ENCODE peak calls at places on chromosomes 11 and 22, in six cellular contexts. A, G, Q, M, I and S are unnamed samples.

GRCh38 chr11:2884424-2884815 is 1.2 kb downstream of the CDKN1C start:
- DNase-seq in G (no peak), M (no peak), A (no peak), I (no peak), Q (no peak), S (no peak)

GRCh38 chr11:115264278-115264677 is 239.9 kb downstream of the CADM1 start:
- DNase-seq in I (no peak), M (no peak), G (no peak), A (no peak), Q (no peak), S (no peak)

GRCh38 chr11:45252134-45252856 is 33.8 kb downstream of the SYT13 start:
- DNase-seq in G (peak), M (peak), Q (no peak), I (no peak), A (peak), S (peak)

GRCh38 chr22:17842386-17842785 is 68.1 kb upstream of the BID start:
- DNase-seq in G (no peak), M (no peak), I (no peak), A (no peak), Q (no peak), S (no peak)

GRCh38 chr22:40308999-40309578 is 37.2 kb upstream of the ADSL start:
- DNase-seq in G (no peak), Q (no peak), M (no peak), A (no peak), I (no peak), S (no peak)

GRCh38 chr22:37212174-37212906 is at the start of gene SSTR3:
- DNase-seq in M (no peak), I (no peak), Q (no peak), G (peak), A (no peak), S (no peak)

GRCh38 chr11:12233602-12233925 is 123.2 kb downstream of the MICAL2 start:
- DNase-seq in A (no peak), G (no peak), M (no peak), Q (no peak), I (no peak), S (no peak)

GRCh38 chr22:39622881-39623367 is 52.4 kb downstream of the CACNA1I start:
- DNase-seq in Q (no peak), I (no peak), M (peak), A (peak), G (peak), S (peak)

GRCh38 chr11:66976048-66976467 is 954 bp downstream of the C11orf86 start:
- DNase-seq in M (peak), A (no peak), Q (no peak), I (no peak), G (peak), S (no peak)

GRCh38 chr11:44496391-44496790 is 69.1 kb upstream of the CD82 start:
- DNase-seq in G (no peak), A (no peak), I (no peak), Q (no peak), M (no peak), S (no peak)

GRCh38 chr11:8080674-8081590 is at the start of gene TUB:
- DNase-seq in M (peak), Q (no peak), G (peak), I (no peak), A (peak), S (peak)

GRCh38 chr22:42702675-42703074 is 18.0 kb downstream of the A4GALT start:
- DNase-seq in G (peak), I (no peak), Q (no peak), A (no peak), M (no peak), S (no peak)

GRCh38 chr11:110196241-110196754 is 100.1 kb downstream of the RDX start:
- DNase-seq in M (peak), I (peak), A (peak), Q (peak), G (peak), S (peak)

GRCh38 chr11:128036556-128037093 is 550.7 kb downstream of the ETS1 start:
- DNase-seq in A (peak), G (no peak), Q (no peak), I (no peak), M (no peak), S (no peak)

GRCh38 chr11:112225753-112226061 is 521 bp upstream of the PTS start:
- DNase-seq in I (no peak), A (peak), G (peak), Q (no peak), M (no peak), S (no peak)

GRCh38 chr11:112345708-112346107 is 85.0 kb upstream of the PLET1 start:
- DNase-seq in G (no peak), I (peak), M (no peak), A (no peak), Q (no peak), S (no peak)

GRCh38 chr11:15835705-15836411 is 520.5 kb downstream of the SOX6 start:
- DNase-seq in Q (no peak), M (no peak), G (no peak), A (no peak), I (no peak), S (no peak)

GRCh38 chr11:8756201-8756600 is 73.6 kb downstream of the RPL27A start:
- DNase-seq in I (no peak), Q (no peak), M (no peak), G (peak), A (peak), S (no peak)

GRCh38 chr11:6995703-6996102 is 24.4 kb downstream of the ZNF214 start:
- DNase-seq in I (no peak), M (no peak), A (peak), G (no peak), Q (no peak), S (no peak)
- TF ChIP-seq CTCF in I (no peak), M (no peak), A (peak), G (no peak), Q (no peak), S (no peak)

DNA sequence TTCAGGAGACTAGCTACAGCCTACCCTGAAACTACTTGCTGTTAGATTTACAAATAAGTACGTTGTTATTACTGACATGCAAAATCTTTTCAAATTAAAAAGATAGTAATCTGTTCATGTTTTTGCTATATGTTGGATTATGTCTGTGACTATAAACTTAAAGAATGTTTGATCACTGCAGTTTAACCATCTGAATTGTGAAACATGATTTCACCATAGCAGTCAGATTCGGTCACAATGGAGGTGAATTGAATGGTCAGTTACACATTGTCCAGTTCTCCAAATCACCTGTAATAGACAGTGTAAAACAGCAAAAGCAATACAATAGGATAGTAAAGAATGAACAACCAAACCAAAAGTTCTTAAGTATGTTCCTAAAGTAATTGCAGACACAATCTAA is 43.3 kb downstream of the CCDC83 start:
- DNase-seq in M (no peak), Q (no peak), A (peak), G (no peak), I (peak), S (no peak)
- H3K4me3 ChIP-seq in M (no peak), Q (no peak), A (no peak), G (no peak), I (no peak), S (no peak)

DNA sequence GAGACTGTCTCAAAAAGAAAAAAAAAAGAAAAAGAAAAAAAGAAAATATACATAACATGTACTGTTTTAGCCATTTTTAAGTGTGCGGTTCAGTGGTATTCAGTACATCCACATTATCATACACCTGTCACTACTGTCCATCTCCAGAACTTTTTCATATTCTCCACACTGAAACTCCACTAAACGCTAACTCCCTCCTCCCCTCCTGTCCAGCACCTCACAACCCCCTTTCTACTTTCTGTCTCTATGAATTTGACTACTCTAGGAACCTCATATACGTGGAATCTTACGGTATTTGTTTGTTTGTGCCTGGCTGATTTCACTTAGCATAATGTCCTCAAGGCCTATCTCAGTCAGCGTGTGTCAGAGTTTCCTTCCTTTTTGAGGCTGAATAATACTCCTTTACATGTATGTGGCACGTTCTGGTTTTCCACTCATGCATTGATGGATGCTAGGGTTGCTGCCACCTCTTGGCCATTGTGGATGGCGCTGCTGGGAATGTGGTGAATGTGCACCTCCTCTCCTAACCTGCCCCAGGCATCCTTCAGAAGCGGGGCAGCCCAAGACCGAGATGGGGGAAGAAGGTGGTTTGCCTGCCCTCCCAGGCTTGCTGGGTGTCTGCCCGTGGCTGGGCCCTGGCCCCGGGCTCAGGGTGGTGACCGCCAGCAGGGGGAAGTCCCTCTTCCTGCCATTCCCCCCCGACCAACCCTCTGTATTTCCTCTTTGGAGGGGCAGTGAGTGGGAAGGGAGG is 60.5 kb downstream of the BCR start:
- DNase-seq in Q (no peak), I (no peak), M (peak), A (no peak), G (no peak), S (peak)
- TF ChIP-seq CTCF in Q (peak), I (no peak), M (no peak), A (peak), G (peak), S (peak)

GRCh38 chr11:33375688-33376311 is 118.6 kb downstream of the HIPK3 start:
- DNase-seq in Q (no peak), I (no peak), A (peak), M (no peak), G (peak), S (peak)

GRCh38 chr11:33376331-33377099 is 119.3 kb downstream of the HIPK3 start:
- DNase-seq in Q (no peak), A (no peak), M (no peak), I (no peak), G (peak), S (peak)

GRCh38 chr11:33377100-33377851 is 120.1 kb downstream of the HIPK3 start:
- DNase-seq in Q (no peak), M (no peak), A (peak), I (no peak), G (peak), S (no peak)

GRCh38 chr11:33373636-33374035 is 116.5 kb downstream of the HIPK3 start:
- DNase-seq in M (no peak), Q (no peak), A (no peak), I (no peak), G (no peak), S (no peak)

GRCh38 chr11:33375236-33375635 is 118.1 kb downstream of the HIPK3 start:
- DNase-seq in Q (no peak), M (no peak), A (no peak), I (peak), G (no peak), S (no peak)
- H3K4me3 ChIP-seq in Q (peak), M (peak), A (peak), I (peak), G (peak), S (peak)

DNA sequence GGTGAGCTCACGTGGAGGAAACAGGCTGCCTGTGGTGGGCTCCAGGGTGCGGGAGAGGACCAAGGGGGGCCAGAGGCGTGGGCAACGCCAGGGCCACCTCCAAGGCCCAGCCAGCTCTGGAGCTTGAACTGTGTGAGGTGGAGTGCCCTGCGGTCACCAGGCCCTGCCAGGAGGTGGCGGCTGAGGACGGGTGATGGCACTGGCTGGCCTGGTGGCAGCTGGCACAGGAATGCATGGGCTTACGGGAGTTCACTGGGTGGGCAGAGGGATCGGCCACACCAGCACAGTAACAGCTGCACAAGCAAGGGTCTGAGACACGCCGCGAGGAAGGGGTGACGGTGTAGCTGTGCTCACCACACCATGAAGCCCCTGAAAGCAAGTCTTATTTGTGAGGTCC is 15.8 kb downstream of the TOLLIP start:
- DNase-seq in G (peak), I (no peak), A (no peak), Q (no peak), M (peak), S (no peak)
- TF ChIP-seq CTCF in G (peak), I (peak), A (peak), Q (peak), M (peak), S (peak)

GRCh38 chr11:1574256-1575242 is 2.5 kb upstream of the DUSP8 start:
- DNase-seq in Q (no peak), M (peak), G (peak), A (peak), I (no peak), S (peak)
- H3K4me3 ChIP-seq in Q (no peak), M (peak), G (no peak), A (no peak), I (peak), S (peak)

GRCh38 chr11:93921695-93922468 is 71.5 kb upstream of the VSTM5 start:
- DNase-seq in M (peak), I (peak), G (peak), A (peak), Q (peak), S (peak)
- TF ChIP-seq CTCF in M (peak), I (peak), G (peak), A (peak), Q (peak), S (peak)

GRCh38 chr11:118175600-118176399 is 639 bp downstream of the SCN2B start:
- DNase-seq in Q (no peak), G (peak), A (no peak), M (no peak), I (no peak), S (peak)

GRCh38 chr11:118176400-118177134 is at the start of gene SCN2B:
- DNase-seq in I (no peak), M (no peak), A (no peak), G (no peak), Q (no peak), S (peak)

GRCh38 chr11:118175031-118175531 is 1.4 kb downstream of the SCN2B start:
- DNase-seq in A (no peak), G (peak), Q (no peak), M (peak), I (peak), S (peak)

GRCh38 chr11:118180300-118180703 is 3.9 kb upstream of the SCN2B start:
- DNase-seq in A (no peak), Q (no peak), G (no peak), M (peak), I (peak), S (peak)
- H3K4me3 ChIP-seq in A (no peak), Q (no peak), G (no peak), M (no peak), I (no peak), S (no peak)

GRCh38 chr11:70483940-70484339 is 85.6 kb downstream of the CTTN start:
- DNase-seq in M (no peak), I (no peak), G (no peak), Q (no peak), A (no peak), S (no peak)

GRCh38 chr11:70481625-70482528 is 83.5 kb downstream of the CTTN start:
- DNase-seq in Q (no peak), I (peak), A (peak), G (peak), M (peak), S (no peak)

GRCh38 chr11:70485326-70486025 is 87.1 kb downstream of the CTTN start:
- DNase-seq in M (no peak), A (no peak), Q (no peak), I (no peak), G (no peak), S (no peak)

GRCh38 chr11:70482529-70482917 is 84.2 kb downstream of the CTTN start:
- DNase-seq in M (no peak), Q (no peak), I (no peak), A (no peak), G (no peak), S (no peak)

DNA sequence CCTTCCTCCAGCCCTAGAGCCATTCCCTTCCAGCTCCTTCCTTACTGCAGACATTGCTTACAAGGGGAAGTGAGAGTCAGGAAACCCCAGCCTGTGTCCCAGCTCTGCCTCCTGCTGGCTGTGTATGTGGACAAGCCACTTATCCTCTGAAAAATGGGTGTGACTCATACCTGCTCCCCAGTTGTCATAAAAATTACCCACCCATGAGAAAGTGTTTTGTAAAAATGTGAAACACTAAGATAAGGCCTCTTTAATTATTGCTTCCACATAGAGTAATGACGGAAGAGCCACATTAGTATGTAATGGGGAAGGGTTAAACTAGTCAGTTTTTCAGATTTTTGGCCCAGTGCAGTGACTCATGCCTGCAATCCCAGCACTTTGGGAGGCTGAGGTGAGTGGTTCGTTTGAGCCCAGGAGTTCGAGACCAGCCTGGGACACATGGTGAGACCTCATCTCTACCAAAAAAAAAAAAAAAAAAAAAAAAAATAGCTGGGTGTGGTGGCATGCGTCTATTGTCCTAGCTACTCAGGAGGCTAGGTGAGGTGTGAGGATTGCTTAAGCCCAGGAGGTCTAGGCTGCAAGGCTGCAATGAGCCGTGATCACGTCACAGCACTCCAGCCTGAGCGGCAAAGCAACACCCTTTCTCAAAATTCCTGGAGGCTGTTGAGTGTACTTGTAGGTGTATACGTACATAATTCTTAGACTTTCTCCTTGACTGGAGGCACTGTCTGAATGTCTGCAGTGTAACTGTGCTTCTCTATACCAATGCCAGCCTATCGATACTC is 84.9 kb downstream of the CTTN start:
- DNase-seq in G (peak), M (peak), A (peak), Q (peak), I (peak), S (peak)
- TF ChIP-seq CTCF in G (peak), M (peak), A (peak), Q (peak), I (peak), S (peak)

GRCh38 chr11:70880416-70880815 is 372.0 kb downstream of the SHANK2 start:
- DNase-seq in M (no peak), G (no peak), Q (no peak), I (no peak), A (no peak), S (no peak)
- H3K4me3 ChIP-seq in M (no peak), G (no peak), Q (no peak), I (no peak), A (no peak), S (no peak)